ENCODE peak calls at places on chromosomes 6 and 20, in eight cellular contexts. H, E, K, J, G, M, W and F are unnamed samples. For H3K4me1, the result is how much of the 10 kb centered on the place peaks cover.

GRCh38 chr6:11865926-11866325 is 87.3 kb upstream of the ADTRP start:
- DNase-seq in J (no peak), M (peak), W (no peak), G (peak), E (peak), H (no peak), K (no peak), F (no peak)

GRCh38 chr6:159555082-159555481 is 138.0 kb downstream of the SOD2 start:
- DNase-seq in E (no peak), J (no peak), K (no peak), M (no peak), W (no peak), G (no peak), H (no peak), F (no peak)

GRCh38 chr20:53658973-53659372 is 65.3 kb upstream of the ZNF217 start:
- DNase-seq in W (no peak), K (no peak), M (no peak), G (no peak), J (no peak), E (no peak), H (no peak), F (no peak)

GRCh38 chr6:113979930-113980329 is 9.0 kb upstream of the HDAC2 start:
- DNase-seq in J (no peak), M (no peak), E (no peak), H (no peak), K (no peak), G (no peak), W (no peak), F (no peak)

GRCh38 chr20:57391439-57392129 is 388 bp downstream of the RBM38 start:
- DNase-seq in G (peak), J (peak), M (peak), W (no peak), H (no peak), E (no peak), K (peak), F (peak)

GRCh38 chr6:159044899-159045727 is at the start of gene TAGAP:
- DNase-seq in E (peak), H (peak), M (no peak), J (peak), K (peak), W (peak), G (no peak), F (peak)

GRCh38 chr20:59485576-59486250 is 118.6 kb upstream of the PHACTR3 start:
- DNase-seq in E (no peak), G (no peak), H (no peak), W (no peak), J (no peak), K (no peak), M (no peak), F (peak)

GRCh38 chr6:74366634-74367033 is 670.6 kb downstream of the CD109 start:
- DNase-seq in E (peak), W (no peak), K (no peak), H (no peak), G (peak), M (peak), J (no peak), F (no peak)

GRCh38 chr6:116393430-116393829 is 22.7 kb downstream of the DSE start:
- DNase-seq in M (no peak), E (no peak), K (no peak), H (no peak), W (no peak), J (no peak), G (no peak), F (no peak)

GRCh38 chr6:128069180-128069579 is 168.3 kb upstream of the THEMIS start:
- DNase-seq in M (no peak), J (no peak), K (no peak), G (peak), H (no peak), W (no peak), E (peak), F (no peak)

GRCh38 chr20:17698419-17698818 is 1.3 kb upstream of the BANF2 start:
- DNase-seq in H (no peak), J (no peak), E (no peak), G (no peak), M (no peak), K (no peak), W (no peak), F (no peak)

DNA sequence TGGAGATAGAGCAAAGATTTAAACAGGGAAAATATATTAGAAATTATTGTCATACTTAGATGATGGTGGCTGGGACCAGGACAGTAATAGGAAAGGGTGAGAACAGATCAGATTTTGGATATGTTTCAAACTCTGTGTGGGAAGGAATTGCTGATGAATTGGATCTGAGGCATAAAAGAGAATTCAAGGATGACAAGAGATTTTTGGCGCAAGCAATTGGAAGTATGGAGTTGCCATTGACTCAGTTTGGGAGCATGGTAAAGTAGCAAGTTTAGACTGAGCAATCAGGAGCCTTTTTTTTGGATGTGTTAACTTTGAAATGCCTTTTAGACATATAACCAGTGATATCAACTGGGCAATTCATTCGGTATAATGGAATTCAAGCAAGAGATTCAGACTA is 14.4 kb downstream of the TAB2 start:
- DNase-seq in J (no peak), G (peak), M (peak), W (no peak), E (peak), H (no peak), K (no peak), F (no peak)
- H3K4me1 ChIP-seq in J (half or more), G (under half), M (half or more), W (half or more), E (under half), H (half or more), K (under half), F (under half)

GRCh38 chr6:52494298-52495072 is 74.3 kb downstream of the EFHC1 start:
- DNase-seq in K (no peak), H (no peak), E (no peak), M (no peak), J (no peak), W (no peak), G (no peak), F (no peak)

GRCh38 chr6:52495859-52496396 is 75.8 kb downstream of the EFHC1 start:
- DNase-seq in J (no peak), E (no peak), H (no peak), W (no peak), G (no peak), M (no peak), K (no peak), F (no peak)

GRCh38 chr6:52498538-52499017 is 78.3 kb downstream of the TRAM2 start:
- DNase-seq in W (no peak), J (no peak), E (no peak), K (no peak), H (no peak), M (no peak), G (no peak), F (no peak)

GRCh38 chr6:52497652-52498408 is 77.7 kb downstream of the EFHC1 start:
- DNase-seq in E (peak), H (no peak), J (no peak), G (peak), K (no peak), W (peak), M (no peak), F (no peak)

DNA sequence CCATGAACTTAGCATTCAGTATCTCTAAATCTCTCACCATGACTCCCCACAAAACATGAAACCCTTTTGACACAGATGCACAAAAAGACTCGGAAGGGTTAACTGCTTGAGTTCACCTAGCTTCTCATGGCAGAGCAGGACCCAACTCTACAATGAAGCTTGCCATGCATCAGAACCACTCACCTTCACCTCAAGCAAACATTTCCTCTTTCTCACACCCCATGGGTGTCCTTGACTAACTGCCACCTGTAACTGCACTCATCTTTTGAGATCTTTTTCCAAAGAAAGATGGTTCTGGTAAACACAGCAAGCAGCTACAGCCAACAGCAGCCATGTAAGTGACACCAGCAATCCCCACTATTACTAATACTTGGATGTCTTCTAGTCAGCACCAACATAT is 76.5 kb downstream of the EFHC1 start:
- DNase-seq in M (no peak), G (no peak), H (no peak), E (no peak), W (no peak), J (no peak), K (no peak), F (no peak)
- H3K4me1 ChIP-seq in M (under half), G (under half), H (under half), E (under half), W (under half), J (under half), K (under half), F (under half)

GRCh38 chr6:3913077-3913957 is 64.1 kb downstream of the FAM50B start:
- DNase-seq in K (peak), E (peak), J (no peak), W (peak), H (no peak), G (peak), M (peak), F (peak)
- H3K4me1 ChIP-seq in K (under half), E (under half), J (under half), W (under half), H (under half), G (under half), M (under half), F (under half)

DNA sequence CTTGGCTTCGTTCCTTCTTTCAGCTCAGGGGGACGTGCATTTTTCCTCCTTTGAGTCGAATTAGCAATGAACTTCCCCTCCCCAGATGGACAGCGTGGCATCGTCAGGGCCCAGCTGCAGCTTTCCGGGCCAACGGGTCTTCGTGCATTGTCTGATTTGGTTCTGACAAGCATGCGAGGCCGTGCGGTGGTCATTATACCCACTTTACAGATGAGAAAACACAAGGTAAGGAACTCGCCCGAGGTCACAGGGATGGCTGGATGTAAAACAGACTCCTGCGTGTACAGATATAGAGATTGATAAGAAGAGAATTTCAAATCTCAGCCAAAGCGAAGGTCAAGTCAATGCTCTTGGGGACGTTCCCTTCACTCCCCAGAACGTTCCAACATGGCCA is 187.6 kb upstream of the SULF2 start:
- DNase-seq in G (no peak), H (no peak), E (no peak), J (no peak), M (no peak), K (no peak), W (no peak), F (no peak)
- H3K4me1 ChIP-seq in G (under half), H (under half), E (under half), J (under half), M (under half), K (under half), W (under half), F (under half)

DNA sequence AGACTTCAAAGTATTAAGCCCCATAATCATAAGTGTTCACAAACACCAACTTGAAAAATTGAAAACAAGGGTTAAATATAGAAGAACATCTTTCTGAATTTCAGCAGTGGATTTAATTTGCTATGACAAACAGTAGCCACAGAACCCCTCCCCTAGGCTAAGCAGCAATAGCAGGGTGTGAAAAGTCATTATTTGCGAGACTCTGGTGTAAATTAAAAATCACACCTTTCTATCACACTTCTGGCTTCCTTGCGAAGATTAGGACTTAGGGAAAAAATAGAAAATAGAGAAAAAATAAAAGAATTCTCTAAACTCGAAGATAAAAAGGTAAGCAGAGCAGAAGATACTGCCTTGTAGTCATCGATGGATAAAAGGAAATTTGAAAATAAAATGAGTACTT is 6.1 kb downstream of the SAMD3 start:
- DNase-seq in K (no peak), J (no peak), M (no peak), E (no peak), G (no peak), H (no peak), W (no peak), F (no peak)
- H3K4me1 ChIP-seq in K (under half), J (under half), M (under half), E (under half), G (under half), H (under half), W (under half), F (under half)

GRCh38 chr6:107818272-107818671 is 5.8 kb downstream of the SCML4 start:
- DNase-seq in G (no peak), K (no peak), J (no peak), E (no peak), W (peak), M (no peak), H (no peak), F (no peak)

GRCh38 chr6:107815846-107816245 is 8.3 kb downstream of the SCML4 start:
- DNase-seq in K (no peak), W (peak), G (no peak), J (no peak), E (no peak), M (no peak), H (no peak), F (no peak)

GRCh38 chr6:107817784-107818183 is 6.3 kb downstream of the SCML4 start:
- DNase-seq in W (peak), E (no peak), M (no peak), H (no peak), J (no peak), K (no peak), G (no peak), F (no peak)

GRCh38 chr6:107819217-107819616 is 4.9 kb downstream of the SCML4 start:
- DNase-seq in W (no peak), E (no peak), M (no peak), K (no peak), J (no peak), G (no peak), H (peak), F (no peak)

GRCh38 chr6:107816818-107817217 is 7.3 kb downstream of the SCML4 start:
- DNase-seq in E (no peak), K (no peak), M (no peak), G (no peak), H (no peak), J (no peak), W (no peak), F (peak)
- H3K4me1 ChIP-seq in E (under half), K (under half), M (under half), G (under half), H (half or more), J (half or more), W (under half), F (under half)

DNA sequence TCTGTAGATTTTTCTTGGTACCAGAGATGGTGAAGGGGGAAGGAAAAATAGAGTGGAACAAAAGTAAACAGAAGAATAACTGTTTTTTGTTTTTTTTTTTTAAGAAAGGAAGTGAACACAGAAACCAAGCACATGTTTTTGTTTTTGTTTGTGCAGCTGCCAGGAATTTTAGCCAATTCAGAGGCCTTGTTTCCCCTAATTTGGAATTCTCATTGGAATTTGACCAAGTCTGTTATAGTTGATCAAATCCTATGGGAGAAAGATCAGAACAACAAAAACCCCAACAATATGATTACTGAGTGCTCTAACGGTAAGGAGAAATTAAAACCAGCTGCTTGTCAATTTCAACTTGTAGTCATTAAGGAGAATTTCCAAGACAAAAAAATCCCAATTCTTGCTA is 18.2 kb upstream of the IL22RA2 start:
- DNase-seq in W (no peak), J (no peak), K (no peak), E (no peak), M (no peak), H (no peak), G (no peak), F (no peak)
- H3K4me1 ChIP-seq in W (under half), J (under half), K (under half), E (under half), M (under half), H (under half), G (under half), F (under half)

GRCh38 chr6:16755544-16755943 is 5.7 kb downstream of the ATXN1 start:
- DNase-seq in W (no peak), J (no peak), E (no peak), M (no peak), G (no peak), H (no peak), K (no peak), F (no peak)

GRCh38 chr6:16758163-16758975 is 2.9 kb downstream of the ATXN1 start:
- DNase-seq in M (no peak), J (no peak), G (peak), E (no peak), W (no peak), H (no peak), K (no peak), F (no peak)

GRCh38 chr6:16759181-16759645 is 2.0 kb downstream of the ATXN1 start:
- DNase-seq in M (peak), G (peak), H (no peak), W (no peak), J (no peak), K (no peak), E (no peak), F (no peak)

GRCh38 chr6:16756660-16757270 is 4.5 kb downstream of the ATXN1 start:
- DNase-seq in K (no peak), G (no peak), E (no peak), H (no peak), W (no peak), M (no peak), J (no peak), F (no peak)

DNA sequence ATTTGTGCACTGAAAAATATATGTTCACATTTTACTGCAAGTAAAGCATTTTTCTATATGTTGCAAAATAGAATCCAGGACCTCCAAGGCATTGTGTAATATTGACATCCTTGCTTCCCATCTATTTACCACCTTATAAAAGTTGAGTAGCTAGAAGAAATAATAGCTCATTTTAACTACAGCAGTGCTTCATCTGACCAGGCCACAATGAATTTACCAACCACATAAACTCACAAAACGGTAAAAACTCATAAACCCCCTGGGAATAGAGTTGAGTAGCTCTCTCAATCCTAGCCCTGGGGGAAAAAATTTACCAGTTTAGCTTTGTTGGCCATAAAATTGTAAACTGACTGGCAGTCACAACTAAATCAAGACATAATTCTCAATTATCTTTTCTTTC is 3.9 kb downstream of the ATXN1 start:
- DNase-seq in K (no peak), E (no peak), H (no peak), W (no peak), J (no peak), M (peak), G (no peak), F (no peak)
- H3K4me1 ChIP-seq in K (under half), E (under half), H (under half), W (half or more), J (under half), M (half or more), G (under half), F (under half)

GRCh38 chr6:23661549-23661948 is 464.5 kb upstream of the NRSN1 start:
- DNase-seq in M (no peak), G (no peak), E (no peak), J (no peak), W (no peak), K (no peak), H (no peak), F (no peak)
- H3K4me1 ChIP-seq in M (under half), G (under half), E (under half), J (under half), W (under half), K (under half), H (under half), F (under half)

DNA sequence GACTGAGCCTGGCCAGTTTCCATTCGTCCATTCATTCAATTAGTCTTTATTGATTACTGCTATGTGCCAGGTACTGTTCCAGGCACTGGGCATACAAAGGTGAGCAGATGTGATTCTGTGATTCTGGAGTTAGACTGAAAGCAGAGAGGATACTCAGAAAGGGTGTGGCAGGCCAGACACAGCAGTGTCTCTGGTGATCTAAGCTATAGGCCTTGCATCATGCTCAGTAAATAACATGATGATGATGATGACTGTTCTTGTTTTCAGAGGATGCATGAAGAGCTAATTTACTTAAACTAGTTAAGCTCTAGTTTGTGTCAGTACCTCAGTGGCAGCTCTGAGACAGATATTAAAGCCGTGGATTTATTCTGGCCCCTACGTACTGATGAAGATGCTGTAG is 31.4 kb upstream of the FUCA2 start:
- DNase-seq in G (no peak), W (no peak), E (peak), J (no peak), H (no peak), M (peak), K (no peak), F (no peak)
- H3K4me1 ChIP-seq in G (under half), W (under half), E (under half), J (under half), H (under half), M (under half), K (under half), F (half or more)